ENCODE peak calls at places on chromosomes 11 and 22, in eight cellular contexts. A is brain pericyte; H is psoas muscle; M is lower lobe of right lung; W is heart left ventricle; C is NCI-H510A treated with DMSO at 0.1 percent for 48 hours; B is NCI-H1417; G is activated T-cell treated with anti-CD3 and anti-CD28 coated beads, Interleukin-2, amount 50 U/mL, for 24 hours. L is an unnamed sample.

GRCh38 chr22:44364750-44365118 is 52.0 kb upstream of the SHISAL1 start:
- DNase-seq in W (peak; percentile 35), B (no peak), H (peak; percentile 34), A (no peak), M (peak; percentile 26), G (no peak), C (no peak), L (no peak)

GRCh38 chr11:11998091-11998781 is 10.2 kb downstream of the DKK3 start:
- DNase-seq in W (no peak), M (no peak), B (no peak), H (no peak), A (no peak), G (no peak), C (no peak), L (no peak)

GRCh38 chr22:42169055-42169469 is 38.5 kb upstream of the CYP2D6 start:
- DNase-seq in G (peak; percentile 77), H (peak; percentile 55), M (no peak), A (no peak), C (peak; percentile 41), W (peak; percentile 55), B (peak; percentile 77), L (peak; percentile 78)

GRCh38 chr11:76666408-76666807 is 4.1 kb downstream of the LRRC32 start:
- DNase-seq in H (peak; percentile 60), A (no peak), B (no peak), M (peak; percentile 47), C (no peak), G (no peak), W (peak; percentile 69), L (no peak)

GRCh38 chr11:66478823-66479740 is 1.2 kb upstream of the DPP3 start:
- DNase-seq in H (peak; percentile 55), G (no peak), C (no peak), W (peak; percentile 55), A (no peak), B (peak; percentile 71), M (peak; percentile 70), L (peak; percentile 73)

GRCh38 chr22:44486538-44486937 is 11.5 kb downstream of the RTL6 start:
- DNase-seq in C (no peak), G (no peak), A (no peak), H (no peak), M (no peak), W (peak; percentile 62), B (no peak), L (no peak)

GRCh38 chr11:83508804-83509203 is 222.6 kb upstream of the CCDC90B start:
- DNase-seq in W (no peak), H (no peak), A (no peak), M (peak; percentile 46), C (no peak), B (peak; percentile 88), G (no peak), L (peak; percentile 13)

GRCh38 chr11:102276302-102277182 is 40.7 kb upstream of the BIRC3 start:
- DNase-seq in H (no peak), M (no peak), A (no peak), W (no peak), G (no peak), B (no peak), C (no peak), L (no peak)

GRCh38 chr11:73980001-73980960 is 2.4 kb downstream of the UCP2 start:
- DNase-seq in B (peak; percentile 93), H (peak; percentile 39), G (peak; percentile 73), A (no peak), C (peak; percentile 74), W (peak; percentile 45), M (peak; percentile 77), L (peak; percentile 83)

GRCh38 chr11:131913267-131913666 is 542.9 kb downstream of the NTM start:
- DNase-seq in M (no peak), A (no peak), G (no peak), W (no peak), C (no peak), B (peak; percentile 57), H (no peak), L (no peak)

GRCh38 chr22:38298312-38299000 is 18.8 kb downstream of the CSNK1E start:
- DNase-seq in H (no peak), B (no peak), W (no peak), G (peak; percentile 67), C (no peak), M (no peak), A (no peak), L (no peak)